ENCODE peak calls at places on chromosome 19, in six cellular contexts. K is mucosa of descending colon; P is CD4-positive, CD25-positive, alpha-beta regulatory T cell; J is RWPE2; O is ecto neural progenitor cell; X is HTR-8/SVneo. N is an unnamed sample.

GRCh38 chr19:46021531-46022041 is 1.3 kb downstream of the PGLYRP1 start:
- DNase-seq in X (no peak), K (no peak), O (no peak), P (no peak), J (no peak), N (no peak)

GRCh38 chr19:41248895-41249294 is 15.3 kb upstream of the HNRNPUL1 start:
- DNase-seq in J (no peak), O (no peak), P (no peak), K (no peak), X (no peak), N (no peak)

GRCh38 chr19:9863759-9864158 is 28.6 kb downstream of the PIN1 start:
- DNase-seq in X (no peak), K (no peak), J (no peak), P (peak; percentile 26), O (no peak), N (no peak)

GRCh38 chr19:54233941-54234340 is 8.6 kb downstream of the LILRA6 start:
- DNase-seq in K (no peak), P (no peak), J (no peak), X (no peak), O (no peak), N (no peak)

GRCh38 chr19:16285769-16286564 is 38.7 kb upstream of the KLF2 start:
- DNase-seq in K (no peak), X (no peak), J (no peak), P (no peak), O (no peak), N (no peak)

GRCh38 chr19:46487178-46487801 is 8.4 kb downstream of the PNMA8B start:
- DNase-seq in X (no peak), J (no peak), P (no peak), K (no peak), O (no peak), N (no peak)

GRCh38 chr19:33177417-33177976 is 16.6 kb upstream of the LRP3 start:
- DNase-seq in J (no peak), X (peak; percentile 45), P (peak; percentile 85), K (no peak), O (no peak), N (no peak)

GRCh38 chr19:12796146-12797071 is 5.1 kb downstream of the JUNB start:
- DNase-seq in J (no peak), P (peak; percentile 86), X (no peak), K (peak; percentile 78), O (peak; percentile 87), N (peak; percentile 78)

GRCh38 chr19:35959040-35959967 is 23.1 kb downstream of the LRFN3 start:
- DNase-seq in X (no peak), J (no peak), O (no peak), P (peak; percentile 86), K (peak; percentile 82), N (peak; percentile 44)

GRCh38 chr19:13929956-13930355 is 8.3 kb downstream of the PODNL1 start:
- DNase-seq in P (no peak), X (no peak), O (no peak), J (no peak), K (no peak), N (no peak)

GRCh38 chr19:10625003-10625761 is at the start of gene SLC44A2:
- DNase-seq in X (peak; percentile 54), J (peak; percentile 85), K (peak; percentile 93), O (peak; percentile 89), P (no peak), N (peak; percentile 85)

GRCh38 chr19:53333071-53333465 is 481 bp upstream of the ZNF845 start:
- DNase-seq in X (peak; percentile 8), O (peak; percentile 75), K (peak; percentile 68), J (no peak), P (peak; percentile 44), N (peak; percentile 3)

GRCh38 chr19:660793-661426 is 2.1 kb downstream of the RNF126 start:
- DNase-seq in K (peak; percentile 85), J (no peak), P (no peak), X (no peak), O (no peak), N (no peak)

GRCh38 chr19:48629599-48630288 is 7.4 kb downstream of the DBP start:
- DNase-seq in O (peak; percentile 93), P (no peak), X (no peak), K (peak; percentile 93), J (no peak), N (peak; percentile 74)

GRCh38 chr19:2289714-2290435 is 7.9 kb upstream of the PEAK3 start:
- DNase-seq in K (no peak), P (peak; percentile 92), J (no peak), O (no peak), X (no peak), N (no peak)

GRCh38 chr19:46447824-46448223 is 19.1 kb upstream of the PNMA8C start:
- DNase-seq in X (no peak), O (no peak), K (no peak), J (no peak), P (no peak), N (no peak)

GRCh38 chr19:39407644-39408391 is 1.2 kb downstream of the ZFP36 start:
- DNase-seq in J (no peak), O (no peak), X (no peak), K (peak; percentile 91), P (peak; percentile 95), N (no peak)

GRCh38 chr19:52221031-52221430 is 31.2 kb downstream of the PPP2R1A start:
- DNase-seq in J (no peak), X (no peak), O (no peak), K (no peak), P (no peak), N (no peak)

GRCh38 chr19:18020212-18021067 is 12.5 kb downstream of the ARRDC2 start:
- DNase-seq in X (no peak), O (no peak), J (no peak), P (no peak), K (peak; percentile 84), N (no peak)

GRCh38 chr19:17091758-17092333 is 16.3 kb downstream of the MYO9B start:
- DNase-seq in X (no peak), J (no peak), O (no peak), K (peak; percentile 84), P (peak; percentile 27), N (no peak)

GRCh38 chr19:49560358-49560900 is 19.9 kb downstream of the NOSIP start:
- DNase-seq in K (peak; percentile 73), X (no peak), P (peak; percentile 56), O (no peak), J (no peak), N (no peak)

GRCh38 chr19:45303269-45304060 is 19.2 kb downstream of the CKM start:
- DNase-seq in X (no peak), K (no peak), J (no peak), O (no peak), P (no peak), N (no peak)

GRCh38 chr19:13189600-13189999 is 39.4 kb downstream of the IER2 start:
- DNase-seq in P (no peak), K (no peak), X (no peak), J (no peak), O (no peak), N (no peak)